ENCODE peak calls at places on chromosome 2, in ten cellular contexts. U is T-helper 22 cell, T is NCI-H69, S is H54, N is BJ, W is T-helper 9 cell, L is choroid plexus epithelial cell, X is activated T-cell treated with anti-CD3 and anti-CD28 coated beads for 1 hour, M is trophoblast cell, J is cardiac fibroblast. G is an unnamed sample.

GRCh38 chr2:237478969-237479368 is 8.1 kb upstream of the MLPH start:
- DNase-seq in L (no peak), T (no peak), S (no peak), N (no peak), U (no peak), W (no peak), J (no peak), X (no peak), M (no peak), G (no peak)

GRCh38 chr2:231640646-231641111 is 48.0 kb downstream of the TEX44 start:
- DNase-seq in T (peak), X (no peak), U (no peak), J (peak), W (no peak), M (peak), L (peak), N (no peak), S (no peak), G (no peak)

GRCh38 chr2:11676640-11677039 is 6.6 kb upstream of the NTSR2 start:
- DNase-seq in L (peak), U (no peak), X (no peak), T (peak), W (no peak), S (no peak), M (no peak), J (no peak), N (no peak), G (no peak)

GRCh38 chr2:132515010-132515409 is 98.4 kb downstream of the GPR39 start:
- DNase-seq in S (no peak), U (no peak), J (no peak), X (no peak), W (no peak), M (no peak), N (no peak), L (no peak), T (no peak), G (no peak)

GRCh38 chr2:45731146-45731545 is 79.7 kb downstream of the PRKCE start:
- DNase-seq in U (no peak), T (no peak), W (no peak), N (no peak), J (no peak), M (no peak), X (no peak), L (no peak), S (no peak), G (no peak)

GRCh38 chr2:65576861-65577601 is 144.6 kb upstream of the SPRED2 start:
- DNase-seq in L (peak), X (no peak), W (no peak), S (peak), J (peak), M (peak), T (no peak), U (no peak), N (peak), G (peak)

GRCh38 chr2:35997488-35997887 is 358.1 kb upstream of the CRIM1 start:
- DNase-seq in L (no peak), M (no peak), W (no peak), N (no peak), J (no peak), S (no peak), X (no peak), U (no peak), T (no peak), G (no peak)

GRCh38 chr2:222928335-222928734 is 67.5 kb downstream of the ACSL3 start:
- DNase-seq in U (no peak), S (no peak), L (no peak), W (no peak), X (no peak), M (no peak), T (no peak), J (no peak), N (no peak), G (no peak)

GRCh38 chr2:71154798-71155197 is 24.4 kb downstream of the MPHOSPH10 start:
- DNase-seq in W (no peak), L (peak), N (no peak), X (no peak), M (peak), T (no peak), S (no peak), U (no peak), J (no peak), G (peak)

GRCh38 chr2:67572721-67573485 is 175.8 kb downstream of the ETAA1 start:
- DNase-seq in M (no peak), N (no peak), X (no peak), T (no peak), L (peak), S (no peak), U (no peak), J (peak), W (no peak), G (no peak)

GRCh38 chr2:29377788-29378187 is 262.6 kb downstream of the CLIP4 start:
- DNase-seq in L (no peak), U (no peak), S (no peak), J (no peak), N (no peak), X (no peak), T (no peak), W (no peak), M (no peak), G (no peak)

GRCh38 chr2:9712263-9712662 is 81.5 kb upstream of the YWHAQ start:
- DNase-seq in L (no peak), U (no peak), J (no peak), M (no peak), W (no peak), S (no peak), T (no peak), X (no peak), N (no peak), G (no peak)

GRCh38 chr2:97742381-97742847 is 29.0 kb downstream of the ZAP70 start:
- DNase-seq in X (no peak), T (peak), S (peak), N (no peak), U (no peak), J (no peak), L (peak), W (no peak), M (no peak), G (no peak)

GRCh38 chr2:194700726-194701125 is 956.3 kb upstream of the SLC39A10 start:
- DNase-seq in M (no peak), N (no peak), L (no peak), S (no peak), W (no peak), T (no peak), U (no peak), J (no peak), X (no peak), G (no peak)

GRCh38 chr2:15663802-15664201 is 72.1 kb downstream of the DDX1 start:
- DNase-seq in S (no peak), X (no peak), T (no peak), J (no peak), W (no peak), L (no peak), U (no peak), N (no peak), M (no peak), G (no peak)

GRCh38 chr2:231617059-231617926 is 24.6 kb downstream of the TEX44 start:
- DNase-seq in N (no peak), U (no peak), X (no peak), L (peak), T (peak), J (no peak), W (no peak), S (no peak), M (no peak), G (peak)

GRCh38 chr2:88016086-88016947 is at the start of gene RNU2-63P:
- DNase-seq in U (peak), L (peak), S (peak), T (peak), W (peak), N (peak), M (peak), J (peak), X (peak), G (peak)

GRCh38 chr2:119826370-119826961 is 66.7 kb downstream of the PTPN4 start:
- DNase-seq in M (peak), N (no peak), L (peak), U (no peak), X (no peak), J (peak), T (peak), W (peak), S (no peak), G (no peak)

GRCh38 chr2:112140899-112141622 is 2.9 kb downstream of the FBLN7 start:
- DNase-seq in L (no peak), U (no peak), J (no peak), W (no peak), M (no peak), T (no peak), S (no peak), X (no peak), N (no peak), G (no peak)

GRCh38 chr2:29322011-29322410 is 206.8 kb downstream of the CLIP4 start:
- DNase-seq in M (no peak), X (no peak), U (no peak), T (no peak), W (no peak), J (peak), N (no peak), L (peak), S (no peak), G (no peak)

GRCh38 chr2:69770193-69770702 is 28.3 kb downstream of the ANXA4 start:
- DNase-seq in T (peak), N (peak), W (no peak), U (no peak), L (peak), M (peak), S (peak), X (no peak), J (peak), G (peak)

GRCh38 chr2:8636041-8636491 is 45.8 kb upstream of the ID2 start:
- DNase-seq in L (peak), W (no peak), T (no peak), U (no peak), N (no peak), X (no peak), M (no peak), S (no peak), J (no peak), G (no peak)

GRCh38 chr2:126849991-126850535 is 48.6 kb upstream of the TEX51 start:
- DNase-seq in M (no peak), J (no peak), L (no peak), N (no peak), T (no peak), W (no peak), X (no peak), U (no peak), S (no peak), G (no peak)

GRCh38 chr2:178891265-178891958 is 84.2 kb upstream of the TTN start:
- DNase-seq in M (peak), S (peak), J (peak), X (peak), T (peak), W (peak), U (no peak), L (peak), N (no peak), G (peak)

G was measured in PC-9.